ENCODE peak calls at places on chromosomes 12 and 14, in four cellular contexts. H is GM23338; O is Right ventricle myocardium superior; Z is stimulated activated CD4-positive, alpha-beta T cell treated with anti-CD3 and anti-CD28 coated beads, Interleukin-2, amount 100 ng/mL, for 4 hours. M is an unnamed sample.

GRCh38 chr12:53053223-53054111 is 3.6 kb downstream of the TNS2 start:
- DNase-seq in Z (peak), H (peak), O (no peak), M (peak)

GRCh38 chr12:47102845-47103666 is 23.3 kb upstream of the AMIGO2 start:
- DNase-seq in H (no peak), Z (no peak), O (no peak), M (peak)

GRCh38 chr12:49332891-49333371 is 4.1 kb downstream of the C1QL4 start:
- DNase-seq in H (peak), O (no peak), Z (no peak), M (peak)

GRCh38 chr12:59695379-59695778 is 99.5 kb downstream of the SLC16A7 start:
- DNase-seq in H (no peak), O (no peak), Z (no peak), M (no peak)

GRCh38 chr14:100740931-100741330 is 14.2 kb downstream of the DLK1 start:
- DNase-seq in Z (no peak), O (no peak), H (no peak), M (peak)

GRCh38 chr12:49138999-49139398 is 7.8 kb upstream of the TUBA1B start:
- DNase-seq in H (no peak), Z (no peak), O (no peak), M (no peak)

GRCh38 chr12:47102406-47102805 is 22.6 kb upstream of the AMIGO2 start:
- DNase-seq in Z (no peak), H (no peak), O (no peak), M (no peak)

GRCh38 chr14:69069020-69069421 is 83.9 kb downstream of the DCAF5 start:
- DNase-seq in O (no peak), H (no peak), Z (no peak), M (no peak)

GRCh38 chr12:114694436-114695304 is 10.7 kb upstream of the TBX3 start:
- DNase-seq in H (peak), Z (no peak), O (no peak), M (no peak)

GRCh38 chr12:117214797-117215196 is 24.5 kb upstream of the FBXO21 start:
- DNase-seq in O (no peak), Z (no peak), H (no peak), M (no peak)

GRCh38 chr14:103436533-103436932 is 51.3 kb downstream of the MARK3 start:
- DNase-seq in Z (no peak), O (no peak), H (no peak), M (no peak)

GRCh38 chr12:34207858-34208257 is 185.6 kb downstream of the ALG10 start:
- DNase-seq in H (no peak), O (no peak), Z (no peak), M (no peak)

GRCh38 chr14:69049675-69050074 is 70.6 kb upstream of the ACTN1 start:
- DNase-seq in H (no peak), Z (no peak), O (no peak), M (peak)